ENCODE peak calls at places on chromosome 1, in ten cellular contexts. W is Kasumi-1; R is activated naive CD4-positive, alpha-beta T cell; T is SJCRH30; G is A549; P is HT1080; S is tibial artery; H is GM19239; I is fibroblast of lung; U is fibroblast of pulmonary artery. X is an unnamed sample.

GRCh38 chr1:8203056-8203455 is 114.9 kb upstream of the SLC45A1 start:
- DNase-seq in G (no peak), H (no peak), S (no peak), W (no peak), I (peak), P (no peak), U (no peak), T (no peak), R (no peak), X (no peak)

GRCh38 chr1:201764166-201764565 is 64.8 kb upstream of the IPO9 start:
- DNase-seq in P (no peak), I (no peak), H (no peak), W (no peak), G (no peak), S (no peak), R (no peak), U (no peak), T (no peak), X (no peak)

GRCh38 chr1:41566274-41566885 is 81.9 kb upstream of the EDN2 start:
- DNase-seq in W (no peak), H (no peak), T (no peak), I (no peak), R (no peak), P (no peak), G (no peak), S (no peak), U (no peak), X (no peak)

GRCh38 chr1:14106679-14107313 is 406.8 kb downstream of the PRDM2 start:
- DNase-seq in W (no peak), G (no peak), R (no peak), H (no peak), T (no peak), U (no peak), S (no peak), I (no peak), P (no peak), X (no peak)

GRCh38 chr1:162626733-162627132 is 5.5 kb upstream of the DDR2 start:
- DNase-seq in G (no peak), W (no peak), P (no peak), U (no peak), T (no peak), H (no peak), R (no peak), S (no peak), I (no peak), X (no peak)

GRCh38 chr1:178017517-178017916 is 47.7 kb upstream of the SEC16B start:
- DNase-seq in I (no peak), W (no peak), U (no peak), R (no peak), H (no peak), G (no peak), S (no peak), P (no peak), T (no peak), X (no peak)

GRCh38 chr1:70504821-70505193 is 93.7 kb downstream of the CTH start:
- DNase-seq in I (peak), P (peak), H (no peak), S (no peak), W (no peak), T (peak), G (no peak), U (peak), R (no peak), X (peak)

GRCh38 chr1:44695671-44696070 is 21.2 kb downstream of the ARMH1 start:
- DNase-seq in T (no peak), I (no peak), U (no peak), G (no peak), W (no peak), R (no peak), H (no peak), P (no peak), S (no peak), X (no peak)

GRCh38 chr1:80445021-80445420 is 1355.7 kb upstream of the ADGRL2 start:
- DNase-seq in T (peak), R (no peak), G (no peak), U (peak), I (peak), H (no peak), P (peak), S (no peak), W (no peak), X (peak)

GRCh38 chr1:220880726-220881506 is 1.7 kb downstream of the HLX start:
- DNase-seq in S (peak), U (peak), R (no peak), W (peak), T (no peak), G (no peak), P (no peak), I (peak), H (no peak), X (no peak)

GRCh38 chr1:24096009-24096736 is 15.8 kb downstream of the MYOM3 start:
- DNase-seq in G (no peak), I (no peak), R (no peak), T (no peak), P (no peak), H (no peak), W (no peak), U (no peak), S (no peak), X (no peak)

X was measured in astrocyte of the hippocampus.